ENCODE peak calls at places on chromosomes 7 and 10, in ten cellular contexts. H is tibial artery, J is tibial nerve, B is K562, Q is SK-N-SH, C is WERI-Rb-1, K is heart right ventricle, R is upper lobe of left lung, N is GM12878, Z is fibroblast of lung. U is an unnamed sample.

GRCh38 chr10:89213191-89213808 is 6.2 kb upstream of the CH25H start:
- DNase-seq in H (no peak), J (no peak), B (peak), Q (peak), C (no peak), K (no peak), R (no peak), N (no peak), Z (peak), U (no peak)

GRCh38 chr10:129853236-129853946 is 110.7 kb downstream of the EBF3 start:
- DNase-seq in H (no peak), J (no peak), B (no peak), Q (peak), C (no peak), K (no peak), R (no peak), N (no peak), Z (peak), U (no peak)

GRCh38 chr10:113552014-113552413 is 839 bp upstream of the HABP2 start:
- DNase-seq in H (no peak), J (no peak), B (no peak), Q (no peak), C (no peak), K (no peak), R (peak), N (no peak), Z (no peak), U (no peak)

GRCh38 chr7:3439333-3440030 is 138.4 kb downstream of the SDK1 start:
- DNase-seq in H (no peak), J (no peak), B (no peak), Q (no peak), C (no peak), K (no peak), R (no peak), N (no peak), Z (peak), U (no peak)

GRCh38 chr10:19832624-19833507 is 16.6 kb downstream of the PLXDC2 start:
- DNase-seq in H (no peak), J (no peak), B (no peak), Q (no peak), C (no peak), K (no peak), R (no peak), N (no peak), Z (no peak), U (no peak)

GRCh38 chr10:126131338-126131737 is 235.0 kb downstream of the FANK1 start:
- DNase-seq in H (no peak), J (no peak), B (no peak), Q (no peak), C (peak), K (no peak), R (no peak), N (no peak), Z (peak), U (no peak)

GRCh38 chr7:158976468-158976848 is 120.1 kb downstream of the DYNC2I1 start:
- DNase-seq in H (no peak), J (no peak), B (no peak), Q (no peak), C (peak), K (no peak), R (no peak), N (peak), Z (no peak), U (no peak)

GRCh38 chr10:79235765-79236755 is 111.2 kb upstream of the PPIF start:
- DNase-seq in H (no peak), J (no peak), B (no peak), Q (no peak), C (no peak), K (no peak), R (no peak), N (no peak), Z (no peak), U (no peak)

GRCh38 chr10:88555190-88555894 is 27.8 kb downstream of the RNLS start:
- DNase-seq in H (no peak), J (no peak), B (no peak), Q (no peak), C (no peak), K (peak), R (no peak), N (no peak), Z (peak), U (no peak)

GRCh38 chr7:41224063-41224763 is 478.7 kb downstream of the INHBA start:
- DNase-seq in H (no peak), J (no peak), B (no peak), Q (no peak), C (no peak), K (no peak), R (no peak), N (no peak), Z (peak), U (no peak)

GRCh38 chr10:72455889-72456588 is 101.3 kb upstream of the DNAJB12 start:
- DNase-seq in H (no peak), J (no peak), B (no peak), Q (no peak), C (peak), K (no peak), R (no peak), N (no peak), Z (no peak), U (no peak)

GRCh38 chr10:102517553-102517952 is 13.8 kb downstream of the SUFU start:
- DNase-seq in H (peak), J (no peak), B (no peak), Q (no peak), C (no peak), K (no peak), R (no peak), N (no peak), Z (no peak), U (no peak)

GRCh38 chr7:131890191-131890590 is 333.8 kb upstream of the PODXL start:
- DNase-seq in H (no peak), J (no peak), B (no peak), Q (no peak), C (no peak), K (no peak), R (no peak), N (no peak), Z (no peak), U (no peak)

GRCh38 chr7:41579961-41580935 is 122.6 kb downstream of the INHBA start:
- DNase-seq in H (no peak), J (no peak), B (no peak), Q (no peak), C (no peak), K (no peak), R (no peak), N (no peak), Z (peak), U (no peak)

GRCh38 chr10:73876157-73876556 is 1.8 kb upstream of the CAMK2G start:
- DNase-seq in H (no peak), J (no peak), B (no peak), Q (no peak), C (no peak), K (no peak), R (no peak), N (no peak), Z (no peak), U (no peak)

GRCh38 chr10:132564690-132565089 is 27.1 kb downstream of the INPP5A start:
- DNase-seq in H (no peak), J (no peak), B (no peak), Q (no peak), C (no peak), K (no peak), R (no peak), N (no peak), Z (no peak), U (no peak)

GRCh38 chr10:77251297-77252013 is 386.2 kb downstream of the KCNMA1 start:
- DNase-seq in H (no peak), J (no peak), B (peak), Q (peak), C (peak), K (no peak), R (no peak), N (no peak), Z (peak), U (no peak)

GRCh38 chr10:15472431-15473400 is 101.6 kb upstream of the FAM171A1 start:
- DNase-seq in H (no peak), J (peak), B (no peak), Q (no peak), C (peak), K (peak), R (no peak), N (no peak), Z (peak), U (no peak)

GRCh38 chr7:90172624-90173023 is 18.4 kb downstream of the STEAP1 start:
- DNase-seq in H (no peak), J (no peak), B (no peak), Q (no peak), C (no peak), K (no peak), R (no peak), N (no peak), Z (no peak), U (no peak)

GRCh38 chr10:46544989-46545791 is 11.3 kb downstream of the GPRIN2 start:
- DNase-seq in H (peak), J (no peak), B (no peak), Q (peak), C (peak), K (no peak), R (no peak), N (no peak), Z (no peak), U (peak)

GRCh38 chr7:93119191-93119905 is 1.6 kb upstream of the SAMD9 start:
- DNase-seq in H (no peak), J (no peak), B (no peak), Q (no peak), C (no peak), K (no peak), R (no peak), N (no peak), Z (no peak), U (no peak)

GRCh38 chr10:124090630-124091209 is 2.7 kb downstream of the CHST15 start:
- DNase-seq in H (no peak), J (no peak), B (no peak), Q (no peak), C (no peak), K (no peak), R (no peak), N (no peak), Z (no peak), U (no peak)

GRCh38 chr7:123154231-123154860 is 45.4 kb downstream of the SLC13A1 start:
- DNase-seq in H (peak), J (peak), B (peak), Q (peak), C (peak), K (peak), R (no peak), N (peak), Z (peak), U (peak)

GRCh38 chr7:18287482-18287881 is 208.1 kb upstream of the HDAC9 start:
- DNase-seq in H (no peak), J (no peak), B (no peak), Q (no peak), C (no peak), K (no peak), R (no peak), N (no peak), Z (no peak), U (no peak)

GRCh38 chr10:123559066-123559822 is 106.9 kb upstream of the GPR26 start:
- DNase-seq in H (peak), J (peak), B (peak), Q (peak), C (peak), K (peak), R (peak), N (no peak), Z (peak), U (peak)

GRCh38 chr7:17205850-17206353 is 92.5 kb upstream of the AHR start:
- DNase-seq in H (no peak), J (no peak), B (no peak), Q (no peak), C (no peak), K (no peak), R (no peak), N (no peak), Z (no peak), U (no peak)

GRCh38 chr10:35007858-35008301 is 82.3 kb downstream of the CUL2 start:
- DNase-seq in H (no peak), J (no peak), B (no peak), Q (no peak), C (no peak), K (no peak), R (no peak), N (no peak), Z (no peak), U (no peak)

DNA sequence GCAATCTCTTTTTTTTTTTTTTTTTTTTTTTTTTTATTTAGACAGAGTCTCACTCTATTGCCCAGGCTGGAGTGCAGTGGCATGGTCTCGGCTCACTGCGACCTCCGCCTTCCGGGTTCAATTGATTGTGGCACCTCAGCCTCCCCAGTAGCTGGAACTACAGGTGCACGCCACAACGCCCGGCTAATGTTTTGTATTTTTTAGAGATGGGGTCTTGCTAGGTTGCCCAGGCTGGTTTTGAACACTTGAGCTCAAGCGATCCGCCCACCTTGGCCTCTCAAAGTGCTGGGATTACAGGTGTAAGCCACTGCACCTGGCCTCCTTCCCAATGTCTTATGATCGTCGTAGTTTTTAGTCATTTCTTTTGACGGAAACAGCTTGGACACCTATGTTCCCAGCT is 6.6 kb upstream of the ZNF853 start:
- DNase-seq in H (no peak), J (no peak), B (no peak), Q (no peak), C (no peak), K (no peak), R (no peak), N (no peak), Z (no peak), U (no peak)
- TF ChIP-seq CTCF in H (no peak), J (no peak), B (no peak), Q (no peak), C (no peak), K (no peak), R (no peak), N (no peak), Z (no peak), U (no peak)

DNA sequence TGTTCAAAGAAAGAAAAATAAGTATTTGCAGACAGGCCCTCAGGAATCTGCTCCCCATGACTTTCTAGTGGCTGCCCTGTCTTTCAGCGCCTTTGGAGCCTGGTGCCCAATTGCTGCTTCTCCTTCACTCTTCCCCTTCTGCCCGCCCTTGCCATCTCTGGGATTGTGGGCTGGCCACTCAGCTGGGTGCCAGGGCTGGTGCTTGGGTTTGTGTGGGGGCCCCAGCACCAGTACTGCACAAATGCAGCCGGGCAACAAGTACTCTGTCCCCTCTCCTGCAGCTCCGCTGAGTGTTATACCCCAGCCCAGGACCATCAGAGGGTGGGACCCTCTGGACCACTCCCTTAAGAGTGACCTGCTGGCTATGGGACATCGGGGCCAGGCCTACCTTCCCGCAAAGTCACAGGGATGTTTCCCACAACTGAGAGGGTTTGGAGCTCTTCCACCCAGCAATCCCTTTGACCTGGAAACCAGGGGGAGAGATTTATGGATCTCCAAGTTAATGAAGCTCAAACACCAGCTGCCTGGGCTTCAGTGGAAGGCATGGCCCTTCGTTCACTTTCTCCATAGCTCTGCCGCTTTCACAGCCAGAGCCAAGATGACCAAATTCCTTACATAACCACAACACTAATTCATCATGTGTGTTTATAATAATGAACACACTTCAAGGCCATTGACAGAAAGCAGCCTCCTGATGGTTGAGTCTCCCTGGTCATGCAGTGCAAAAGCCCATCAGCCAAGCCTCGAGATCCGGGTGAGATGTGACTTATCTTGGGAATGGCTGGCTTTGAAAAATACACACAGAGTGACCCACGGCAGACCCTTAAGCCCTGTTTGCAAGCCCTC is 313.9 kb upstream of the ZNF32 start:
- DNase-seq in H (peak), J (no peak), B (no peak), Q (no peak), C (no peak), K (peak), R (no peak), N (no peak), Z (peak), U (peak)
- H3K27ac ChIP-seq in H (peak), J (no peak), B (no peak), Q (no peak), C (no peak), K (no peak), R (no peak), N (no peak), Z (no peak), U (peak)

GRCh38 chr10:32942081-32942480 is 15.9 kb downstream of the ITGB1 start:
- DNase-seq in H (no peak), J (no peak), B (no peak), Q (no peak), C (no peak), K (no peak), R (no peak), N (no peak), Z (no peak), U (no peak)

GRCh38 chr10:32939296-32940111 is 18.5 kb downstream of the ITGB1 start:
- DNase-seq in H (no peak), J (no peak), B (no peak), Q (no peak), C (no peak), K (no peak), R (peak), N (no peak), Z (no peak), U (no peak)

GRCh38 chr10:32941357-32941756 is 16.7 kb downstream of the ITGB1 start:
- DNase-seq in H (no peak), J (no peak), B (no peak), Q (no peak), C (no peak), K (no peak), R (no peak), N (no peak), Z (no peak), U (no peak)

GRCh38 chr10:32938554-32939061 is 19.4 kb downstream of the ITGB1 start:
- DNase-seq in H (peak), J (no peak), B (no peak), Q (peak), C (no peak), K (peak), R (no peak), N (no peak), Z (peak), U (no peak)

DNA sequence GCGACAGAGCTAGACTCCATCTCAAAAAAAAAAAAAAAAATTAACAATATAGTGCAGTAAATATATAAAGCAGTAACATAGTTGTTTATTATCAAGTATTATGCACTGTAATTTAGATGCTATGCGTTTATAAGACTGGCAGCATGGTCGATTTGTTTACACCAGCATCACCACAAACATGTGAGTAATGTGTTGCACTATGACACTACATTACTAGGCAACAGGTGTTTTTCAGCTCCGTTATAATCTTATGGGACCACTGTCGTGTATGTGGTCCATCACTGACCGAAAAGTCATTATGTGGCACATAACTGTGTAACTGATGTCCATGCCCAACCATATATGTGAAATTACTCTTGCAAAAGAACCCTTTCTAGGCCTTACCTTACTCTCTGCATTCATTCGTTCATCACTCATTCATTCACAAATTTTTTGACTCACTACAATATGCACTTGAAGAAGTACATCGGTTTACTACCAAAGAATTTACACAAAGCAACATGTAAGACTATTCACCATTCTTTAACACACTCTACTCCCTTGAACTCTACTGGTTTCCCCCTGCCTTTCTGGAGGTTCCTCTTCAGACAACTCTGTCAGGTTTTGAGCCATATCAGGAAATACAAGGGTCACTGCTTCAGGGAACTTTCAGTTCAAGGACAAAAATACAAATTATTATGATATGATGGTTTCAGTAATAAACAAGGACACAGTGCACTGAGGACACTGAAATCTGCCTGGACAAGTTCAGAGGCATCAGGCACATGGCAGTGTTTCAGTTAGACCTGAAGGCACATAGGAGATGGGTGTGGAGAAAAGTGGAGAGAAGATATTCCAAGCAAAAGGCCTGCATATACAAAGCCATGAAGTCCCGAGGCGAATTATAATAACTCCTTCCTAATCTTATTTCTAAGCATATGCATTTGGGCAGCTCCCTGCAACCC is 17.4 kb downstream of the ITGB1 start:
- DNase-seq in H (no peak), J (no peak), B (no peak), Q (no peak), C (no peak), K (no peak), R (no peak), N (no peak), Z (no peak), U (no peak)
- H3K4me3 ChIP-seq in H (no peak), J (no peak), B (no peak), Q (no peak), C (no peak), K (no peak), R (no peak), N (no peak), Z (no peak), U (peak)

DNA sequence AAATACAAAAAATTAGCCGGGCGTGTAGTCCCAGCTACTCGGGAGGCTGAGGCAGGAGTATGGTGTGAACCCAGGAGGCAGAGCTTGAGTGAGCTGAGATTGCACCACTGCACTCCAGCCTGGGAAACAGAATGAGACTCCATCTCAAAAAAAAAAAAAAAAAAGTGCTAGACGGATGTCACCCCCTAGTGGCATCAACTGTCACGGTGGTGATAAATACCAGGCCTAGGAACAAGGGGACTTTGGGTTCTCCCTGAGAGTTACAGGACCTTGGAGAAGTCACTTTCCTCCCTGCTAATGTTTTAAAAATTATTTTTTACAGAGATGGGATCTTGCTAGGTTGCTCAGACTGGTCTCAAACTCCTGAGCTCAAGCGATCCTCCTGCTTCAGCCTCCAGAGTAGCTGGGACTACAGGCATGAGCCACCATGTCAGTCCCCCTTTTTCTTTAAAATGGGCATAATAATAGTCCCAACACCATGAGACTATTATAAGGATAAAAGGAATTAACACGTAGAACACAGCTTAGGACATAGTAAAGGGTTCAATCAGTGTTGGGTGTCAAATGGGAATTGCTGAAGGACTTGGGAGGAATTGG is 2.6 kb upstream of the TMEM130 start:
- DNase-seq in H (peak), J (no peak), B (peak), Q (peak), C (peak), K (no peak), R (no peak), N (no peak), Z (peak), U (no peak)
- TF ChIP-seq CTCF in H (no peak), J (no peak), B (peak), Q (peak), C (peak), K (no peak), R (no peak), N (peak), Z (peak), U (no peak)

GRCh38 chr7:12582362-12582761 is 11.8 kb downstream of the SCIN start:
- DNase-seq in H (no peak), J (no peak), B (no peak), Q (no peak), C (no peak), K (no peak), R (no peak), N (no peak), Z (no peak), U (no peak)

GRCh38 chr7:12583922-12584321 is 13.4 kb downstream of the SCIN start:
- DNase-seq in H (no peak), J (no peak), B (no peak), Q (no peak), C (no peak), K (no peak), R (no peak), N (no peak), Z (no peak), U (no peak)

GRCh38 chr7:12584940-12585339 is 14.4 kb downstream of the SCIN start:
- DNase-seq in H (no peak), J (peak), B (no peak), Q (no peak), C (no peak), K (peak), R (no peak), N (peak), Z (no peak), U (no peak)

GRCh38 chr7:12581897-12582296 is 11.4 kb downstream of the SCIN start:
- DNase-seq in H (no peak), J (no peak), B (no peak), Q (no peak), C (no peak), K (no peak), R (no peak), N (no peak), Z (no peak), U (no peak)

GRCh38 chr7:12583181-12583580 is 12.7 kb downstream of the SCIN start:
- DNase-seq in H (no peak), J (no peak), B (no peak), Q (no peak), C (no peak), K (no peak), R (no peak), N (no peak), Z (no peak), U (no peak)
- H3K27ac ChIP-seq in H (no peak), J (no peak), B (no peak), Q (no peak), C (no peak), K (no peak), R (no peak), N (no peak), Z (no peak), U (no peak)

U was measured in ascending aorta.